ENCODE peak calls at places on chromosomes 16 and 17, in four cellular contexts. B, N, D and A are unnamed samples.

GRCh38 chr16:89303604-89304003 is 86.1 kb downstream of the ZNF778 start:
- DNase-seq in N (no peak), B (no peak), D (no peak), A (no peak)

GRCh38 chr17:49545811-49546545 is 29.7 kb upstream of the NXPH3 start:
- DNase-seq in B (no peak), N (no peak), D (no peak), A (no peak)

GRCh38 chr16:2586241-2586640 is 48.4 kb downstream of the PDPK1 start:
- DNase-seq in N (no peak), D (no peak), B (peak), A (no peak)

GRCh38 chr16:67378642-67379041 is 14.7 kb downstream of the TPPP3 start:
- DNase-seq in B (no peak), N (peak), D (no peak), A (no peak)

GRCh38 chr16:15483857-15484256 is 49.5 kb downstream of the BMERB1 start:
- DNase-seq in N (no peak), B (no peak), D (no peak), A (no peak)

GRCh38 chr16:49857423-49858181 is 1.7 kb upstream of the ZNF423 start:
- DNase-seq in N (peak), B (peak), D (peak), A (peak)

GRCh38 chr17:55750750-55751641 is at the start of gene PCTP:
- DNase-seq in D (peak), B (peak), N (peak), A (peak)

GRCh38 chr16:23148513-23149266 is 562 bp downstream of the USP31 start:
- DNase-seq in N (peak), D (peak), B (peak), A (peak)

GRCh38 chr17:74778960-74779359 is 2.8 kb upstream of the NAT9 start:
- DNase-seq in D (no peak), B (no peak), N (peak), A (no peak)
- H3K27ac ChIP-seq in D (no peak), B (no peak), N (no peak), A (peak)

GRCh38 chr16:63695347-63695746 is 1426.5 kb downstream of the CDH11 start:
- DNase-seq in B (no peak), D (no peak), N (no peak), A (no peak)

GRCh38 chr16:63689068-63689467 is 1432.8 kb downstream of the CDH11 start:
- DNase-seq in N (no peak), B (no peak), D (no peak), A (no peak)

GRCh38 chr16:63690267-63690666 is 1431.6 kb downstream of the CDH11 start:
- DNase-seq in D (no peak), N (no peak), B (no peak), A (no peak)

DNA sequence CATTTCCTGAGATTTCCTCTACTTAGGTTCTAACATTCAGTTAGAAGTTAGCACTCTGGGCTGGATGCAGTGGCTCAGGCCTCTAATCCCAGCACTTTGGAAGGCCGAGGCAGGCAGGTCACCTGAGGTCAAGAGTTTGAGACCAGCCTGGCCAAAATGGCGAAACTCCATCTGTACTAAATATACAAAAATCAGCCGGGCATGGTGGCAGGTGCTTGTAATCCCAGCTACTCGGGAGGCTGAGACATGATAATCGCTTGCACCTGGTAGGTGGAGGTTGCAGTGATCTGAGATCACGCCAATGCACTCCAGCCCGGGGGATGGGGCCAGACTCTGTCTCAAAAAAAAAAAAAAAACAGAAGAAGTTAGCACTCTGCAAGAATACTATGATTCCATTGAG is 1430.9 kb downstream of the CDH11 start:
- DNase-seq in B (no peak), N (no peak), D (no peak), A (no peak)
- TF ChIP-seq CTCF in B (no peak), N (no peak), D (no peak), A (no peak)

DNA sequence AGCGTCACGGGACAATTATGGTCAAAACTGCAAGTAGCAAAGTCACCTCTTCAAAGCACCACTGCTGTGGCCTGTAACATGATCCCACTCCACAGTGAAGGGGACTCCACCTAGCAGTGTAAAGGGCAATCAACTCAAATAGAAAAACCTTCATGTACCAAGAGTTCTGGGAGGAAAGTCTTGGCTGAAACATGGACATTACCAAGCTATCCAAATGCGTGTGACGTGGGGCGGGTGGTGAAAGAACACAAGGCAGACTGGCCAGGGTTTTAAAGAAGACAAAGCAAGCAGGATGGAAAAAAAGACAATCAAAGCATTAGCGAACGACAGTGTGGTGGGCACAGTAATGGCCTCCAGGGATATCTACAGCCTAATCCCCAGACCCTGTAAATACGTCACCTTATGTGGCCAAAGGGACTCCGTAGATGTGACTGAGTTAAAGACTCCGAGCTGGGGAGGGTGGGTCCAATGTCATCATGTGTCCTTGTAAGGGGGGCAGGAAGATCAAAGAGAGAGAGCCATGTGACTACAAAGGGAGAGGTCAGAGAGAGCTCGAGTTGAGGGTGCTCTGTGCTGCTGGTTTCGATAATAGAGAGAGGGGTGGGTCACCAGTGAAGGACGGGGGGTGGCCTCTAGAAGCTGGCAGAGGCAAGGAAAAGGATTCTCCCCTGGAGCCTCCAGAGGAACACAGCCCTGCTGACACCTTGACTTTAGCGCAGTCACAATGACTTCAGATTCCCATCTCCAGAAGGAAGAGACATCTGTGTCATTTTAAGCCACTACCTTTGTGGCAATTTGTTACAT is 6.0 kb downstream of the HSDL1 start:
- DNase-seq in N (peak), B (no peak), D (no peak), A (no peak)
- H3K27ac ChIP-seq in N (no peak), B (peak), D (no peak), A (no peak)

GRCh38 chr16:88060524-88061219 is 109.4 kb downstream of the BANP start:
- DNase-seq in D (no peak), N (no peak), B (no peak), A (no peak)
- TF ChIP-seq CTCF in D (no peak), N (no peak), B (no peak), A (no peak)

DNA sequence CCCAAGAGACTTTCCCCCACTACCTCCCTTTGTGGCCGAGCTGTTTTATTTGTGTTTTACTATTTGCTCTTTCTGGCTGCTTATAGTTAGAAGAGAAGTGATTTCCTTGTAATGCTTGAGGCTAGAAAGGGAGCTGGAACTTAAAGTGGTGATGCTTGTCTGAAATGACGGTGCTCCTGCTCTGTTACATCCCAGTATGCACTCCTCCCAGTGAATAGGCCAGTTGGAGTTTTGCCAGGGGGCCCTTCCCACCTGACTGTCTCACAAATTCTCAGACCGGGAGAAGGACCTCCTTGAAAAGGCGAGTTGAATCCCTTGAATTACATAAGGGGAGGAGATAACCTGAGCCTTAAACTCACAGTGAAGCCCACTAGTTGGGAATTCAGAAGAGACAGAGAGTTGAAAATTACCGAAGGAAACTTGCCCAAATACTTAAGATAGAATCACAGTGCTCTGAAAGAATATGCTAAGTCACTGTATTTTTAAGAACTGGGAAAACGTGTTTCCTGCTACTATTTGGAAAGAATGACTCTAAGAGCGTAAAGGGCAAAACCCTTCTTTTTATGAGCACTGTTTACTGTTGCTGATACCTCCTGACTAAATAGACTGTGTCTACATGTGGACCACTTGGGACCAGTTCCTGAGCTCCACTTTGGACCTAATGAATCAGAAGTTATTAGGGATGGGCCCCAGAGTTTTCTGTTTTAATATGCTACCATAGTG is 84.7 kb upstream of the CLEC3A start:
- DNase-seq in D (no peak), B (no peak), N (no peak), A (no peak)
- H3K27ac ChIP-seq in D (no peak), B (no peak), N (no peak), A (no peak)

GRCh38 chr16:87681990-87682570 is 79.8 kb downstream of the JPH3 start:
- DNase-seq in N (peak), B (no peak), D (no peak), A (no peak)
- TF ChIP-seq CTCF in N (peak), B (peak), D (no peak), A (no peak)

GRCh38 chr17:78915872-78916632 is 9.1 kb downstream of the TIMP2 start:
- DNase-seq in B (peak), D (peak), N (peak), A (no peak)
- H3K27ac ChIP-seq in B (peak), D (peak), N (peak), A (no peak)

DNA sequence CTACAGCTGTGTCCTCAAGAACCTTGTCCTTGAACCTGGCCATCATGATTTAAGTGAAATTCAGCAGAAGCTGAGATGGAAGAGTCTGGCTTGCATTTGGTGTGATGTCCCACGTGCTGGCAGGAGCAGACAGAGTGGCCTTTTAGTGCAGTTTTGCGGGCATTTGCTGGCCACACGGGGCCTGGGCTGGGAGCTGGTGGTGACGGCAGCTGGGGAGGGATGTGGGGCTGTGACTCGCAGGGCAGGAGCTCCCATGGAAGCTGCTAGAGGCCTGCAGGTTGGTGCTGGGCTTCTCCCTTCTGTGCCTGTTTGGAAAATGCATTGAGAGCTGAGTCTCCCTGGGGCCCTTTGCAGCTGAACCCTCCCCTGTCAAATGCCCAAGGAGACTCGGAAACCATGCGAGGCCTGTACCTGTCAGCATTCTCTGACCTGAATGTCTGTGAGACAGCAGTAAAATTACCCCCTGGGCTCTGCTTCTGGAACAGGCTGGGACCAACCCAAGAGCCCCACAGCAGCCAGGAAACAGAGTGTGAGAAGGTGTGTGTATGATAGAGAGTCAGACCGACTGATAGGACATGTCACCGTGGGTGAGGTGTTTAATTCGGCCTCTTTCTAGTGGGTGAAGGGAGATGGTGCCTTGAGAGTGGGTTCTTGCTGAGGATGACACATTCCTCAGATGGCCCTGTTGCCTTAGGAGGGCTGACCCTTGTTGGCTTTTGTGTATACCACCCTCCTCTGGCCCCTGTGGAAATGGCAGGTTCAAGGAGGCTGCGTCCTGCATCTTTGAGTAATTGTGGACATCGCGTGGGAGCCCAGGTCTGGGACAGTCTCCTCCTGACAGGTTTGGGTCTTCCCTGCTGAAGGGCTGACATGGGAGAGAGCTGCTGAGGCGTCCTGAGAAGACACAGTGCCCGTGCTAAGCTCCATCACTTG is 145.5 kb downstream of the MSI2 start:
- DNase-seq in D (no peak), B (no peak), N (no peak), A (no peak)
- TF ChIP-seq CTCF in D (no peak), B (peak), N (no peak), A (no peak)

DNA sequence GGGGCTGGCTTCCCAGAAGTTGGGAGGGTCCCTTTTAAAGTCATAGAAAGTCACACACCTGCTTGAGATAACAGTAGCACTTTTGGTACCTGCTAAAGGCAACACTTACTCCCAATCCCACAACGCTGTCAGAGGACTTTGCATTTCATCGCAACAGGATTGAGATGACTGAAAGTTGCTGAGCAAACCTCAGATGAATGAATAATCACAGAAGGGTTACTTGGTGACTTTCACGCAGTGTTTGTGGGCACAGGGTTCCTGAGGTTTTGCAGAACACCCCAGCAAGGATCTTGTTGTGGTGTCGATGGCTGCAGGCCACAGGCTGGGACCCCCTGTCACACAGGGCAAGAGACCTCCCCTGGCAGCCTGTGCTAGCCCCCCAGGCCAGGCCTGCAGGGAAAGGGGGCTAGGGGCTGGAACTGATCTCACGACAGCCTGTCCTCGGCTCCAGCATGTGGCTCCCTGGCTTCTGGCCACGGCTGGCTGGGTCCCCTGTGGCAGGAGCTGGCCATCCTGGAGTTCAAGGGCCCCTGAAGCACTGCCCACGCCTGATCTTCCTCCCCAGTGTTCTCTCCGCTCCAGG is 79.4 kb upstream of the CBX4 start:
- DNase-seq in D (no peak), N (no peak), B (no peak), A (no peak)
- H3K27ac ChIP-seq in D (peak), N (no peak), B (peak), A (no peak)